ENCODE peak calls at places on chromosomes 12 and 14, in five cellular contexts. L is SK-N-SH, X is PC-3, V is H1, F is IMR-90. H is an unnamed sample. For H3K36me3, the result is how much of the 10 kb centered on the place peaks cover.

GRCh38 chr12:49902399-49903350 is 1.0 kb downstream of the FAIM2 start:
- DNase-seq in L (peak), V (no peak), X (no peak), F (no peak), H (peak)

GRCh38 chr12:69610729-69611128 is at the start of gene LRRC10:
- DNase-seq in X (no peak), L (no peak), V (no peak), F (no peak), H (no peak)

GRCh38 chr12:108567974-108568652 is 5.7 kb downstream of the ISCU start:
- DNase-seq in V (no peak), X (no peak), F (peak), L (no peak), H (peak)

GRCh38 chr12:96811083-96811482 is 96.0 kb upstream of the NEDD1 start:
- DNase-seq in L (no peak), F (peak), V (no peak), X (peak), H (no peak)

GRCh38 chr12:6306599-6307220 is 3.8 kb upstream of the PLEKHG6 start:
- DNase-seq in F (no peak), L (no peak), X (no peak), V (no peak), H (no peak)

GRCh38 chr14:69941768-69942742 is 62.8 kb downstream of the SMOC1 start:
- DNase-seq in X (no peak), F (no peak), V (no peak), L (peak), H (no peak)

GRCh38 chr14:75018684-75019083 is 16.0 kb downstream of the EIF2B2 start:
- DNase-seq in F (no peak), L (no peak), X (peak), V (no peak), H (no peak)

GRCh38 chr12:94148841-94149780 is 734 bp downstream of the PLXNC1 start:
- DNase-seq in X (no peak), F (peak), L (peak), V (peak), H (peak)

GRCh38 chr12:31742891-31743290 is 14.1 kb upstream of the AMN1 start:
- DNase-seq in X (no peak), V (no peak), L (no peak), F (no peak), H (no peak)

GRCh38 chr14:32761381-32761968 is 177.2 kb upstream of the NPAS3 start:
- DNase-seq in F (no peak), V (no peak), L (no peak), X (peak), H (no peak)

GRCh38 chr12:45866299-45866698 is 124.1 kb downstream of the SCAF11 start:
- DNase-seq in F (no peak), L (no peak), X (no peak), V (no peak), H (no peak)

GRCh38 chr14:100708349-100709217 is 18.1 kb upstream of the DLK1 start:
- DNase-seq in F (peak), V (peak), L (no peak), X (peak), H (peak)

GRCh38 chr14:103123128-103123633 is at the start of gene TNFAIP2:
- DNase-seq in F (no peak), V (peak), L (no peak), X (no peak), H (no peak)

GRCh38 chr14:96962337-96962736 is 165.2 kb downstream of the VRK1 start:
- DNase-seq in V (no peak), L (no peak), X (no peak), F (no peak), H (no peak)

GRCh38 chr14:32826404-32827082 is 112.1 kb upstream of the NPAS3 start:
- DNase-seq in L (peak), X (peak), F (no peak), V (no peak), H (peak)

DNA sequence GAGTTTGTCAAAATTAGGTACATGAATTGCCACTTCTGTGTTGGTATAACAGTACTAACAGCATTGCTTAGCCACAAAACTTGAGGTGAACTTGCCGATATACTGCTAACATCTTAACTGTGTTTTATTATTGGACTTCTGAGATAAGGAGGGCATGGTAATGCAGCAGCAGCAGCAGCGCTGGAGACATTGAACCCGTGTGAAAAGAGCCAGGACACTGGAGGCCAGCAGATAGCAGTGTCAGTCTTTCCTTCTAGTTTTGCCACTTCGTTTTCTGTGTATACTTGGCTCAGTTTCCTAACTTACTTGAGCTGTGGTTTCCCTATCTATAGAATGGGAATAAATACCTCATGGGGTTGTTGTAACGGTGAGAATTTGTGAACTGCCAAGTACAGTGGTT is 82.8 kb downstream of the KTN1 start:
- DNase-seq in L (no peak), X (no peak), V (no peak), F (no peak), H (no peak)
- H3K36me3 ChIP-seq in L (half or more), X (half or more), V (under half), F (under half), H (half or more)

GRCh38 chr12:26736563-26737486 is 96.2 kb downstream of the ITPR2 start:
- DNase-seq in F (peak), X (peak), L (no peak), V (no peak), H (no peak)
- H3K9ac ChIP-seq in F (no peak), X (no peak), L (no peak), V (no peak), H (no peak)

GRCh38 chr12:120726961-120727360 is 1.3 kb downstream of the ACADS start:
- DNase-seq in X (no peak), V (no peak), L (no peak), F (no peak), H (no peak)
- H3K4me3 ChIP-seq in X (no peak), V (no peak), L (no peak), F (no peak), H (no peak)

DNA sequence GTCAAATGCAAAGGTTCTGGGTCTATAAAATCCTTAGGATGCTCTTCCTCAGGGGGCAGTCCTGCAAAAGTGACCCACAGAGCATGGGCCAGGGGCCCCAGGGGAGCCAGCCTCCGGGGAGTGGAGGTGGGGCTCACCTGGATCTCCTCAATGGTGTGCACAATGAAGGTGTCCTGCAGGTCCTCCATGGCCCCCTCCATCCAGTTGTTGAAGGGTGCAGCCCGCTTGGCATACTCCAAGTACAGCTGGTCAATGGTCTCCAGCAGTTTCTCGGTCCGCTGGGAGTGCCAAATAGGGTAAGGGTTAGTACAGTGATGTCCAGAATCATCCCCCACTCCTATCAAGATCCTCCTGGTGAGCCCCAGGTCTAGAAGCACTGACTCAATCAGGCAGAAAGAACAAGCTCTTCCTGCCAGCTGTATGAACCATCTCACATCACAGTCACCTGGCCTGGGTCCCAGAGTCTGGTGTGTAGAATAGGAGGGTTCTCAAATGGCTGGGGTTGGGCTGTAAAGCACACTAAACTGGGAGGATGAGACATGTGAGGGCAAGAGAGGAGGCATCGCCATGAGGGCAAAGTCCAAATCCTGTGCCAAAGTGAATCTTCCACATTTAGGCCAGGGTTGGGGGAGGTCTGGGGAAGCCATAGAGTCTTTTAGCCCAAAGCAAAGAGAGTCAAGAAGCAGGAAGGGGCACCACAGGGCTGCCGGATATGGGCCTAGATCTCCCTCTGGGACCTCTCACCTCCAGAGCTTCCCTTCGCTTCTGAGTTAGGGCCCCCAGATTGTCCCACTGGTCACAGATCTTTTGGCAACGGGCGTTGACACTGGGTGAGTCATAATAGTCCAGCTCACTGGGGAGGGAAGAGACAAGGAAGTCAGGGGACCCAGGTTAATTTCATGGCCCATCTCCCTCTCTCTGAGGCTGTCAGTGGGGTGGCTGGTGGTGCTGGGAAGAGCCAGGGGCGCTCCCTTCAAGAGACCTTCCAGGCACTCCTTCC is 91.5 kb upstream of the ZFP36L1 start:
- DNase-seq in V (no peak), X (peak), F (peak), L (no peak), H (no peak)
- H3K36me3 ChIP-seq in V (half or more), X (half or more), F (half or more), L (half or more), H (half or more)

GRCh38 chr14:94342334-94342934 is 19.3 kb upstream of the SERPINA6 start:
- DNase-seq in X (peak), F (peak), L (peak), V (no peak), H (no peak)
- H3K9ac ChIP-seq in X (no peak), F (no peak), L (no peak), V (no peak), H (no peak)

GRCh38 chr14:57943038-57943437 is 77.1 kb upstream of the SLC35F4 start:
- DNase-seq in V (no peak), L (no peak), F (no peak), X (no peak), H (no peak)
- H3K4me3 ChIP-seq in V (no peak), L (no peak), F (no peak), X (no peak), H (no peak)

GRCh38 chr12:57514720-57515467 is 5.4 kb downstream of the DDIT3 start:
- DNase-seq in F (no peak), L (no peak), V (no peak), X (no peak), H (peak)
- H3K36me3 ChIP-seq in F (half or more), L (half or more), V (half or more), X (half or more), H (half or more)